ENCODE peak calls at places on chromosomes 4 and X, in nine cellular contexts. One of them, this sample, is unnamed.

GRCh38 chr4:186228514-186228894 is 1.2 kb downstream of the KLKB1 start:
- DNase-seq in spleen: no peak
- DNase-seq in AG10803: no peak
- DNase-seq in cardiac muscle cell: no peak
- DNase-seq in GM13977: no peak
- DNase-seq in fibroblast of pulmonary artery: peak; percentile 6
- DNase-seq in astrocyte of the spinal cord: no peak
- DNase-seq in lower leg skin: no peak
- DNase-seq in upper lobe of right lung: no peak
- DNase-seq in this sample: no peak

GRCh38 chr4:142493255-142493976 is 352.7 kb downstream of the INPP4B start:
- DNase-seq in spleen: no peak
- DNase-seq in AG10803: peak; percentile 12
- DNase-seq in cardiac muscle cell: no peak
- DNase-seq in GM13977: no peak
- DNase-seq in fibroblast of pulmonary artery: no peak
- DNase-seq in astrocyte of the spinal cord: peak; percentile 17
- DNase-seq in lower leg skin: no peak
- DNase-seq in upper lobe of right lung: no peak
- DNase-seq in this sample: no peak

GRCh38 chr4:53354012-53354722 is 11.7 kb downstream of the SCFD2 start:
- DNase-seq in spleen: no peak
- DNase-seq in AG10803: no peak
- DNase-seq in cardiac muscle cell: no peak
- DNase-seq in GM13977: no peak
- DNase-seq in fibroblast of pulmonary artery: no peak
- DNase-seq in astrocyte of the spinal cord: no peak
- DNase-seq in lower leg skin: no peak
- DNase-seq in upper lobe of right lung: no peak
- DNase-seq in this sample: no peak

GRCh38 chr4:185730849-185731608 is 81.0 kb downstream of the SORBS2 start:
- DNase-seq in spleen: no peak
- DNase-seq in AG10803: peak; percentile 72
- DNase-seq in cardiac muscle cell: no peak
- DNase-seq in GM13977: no peak
- DNase-seq in fibroblast of pulmonary artery: peak; percentile 72
- DNase-seq in astrocyte of the spinal cord: peak; percentile 61
- DNase-seq in lower leg skin: no peak
- DNase-seq in upper lobe of right lung: no peak
- DNase-seq in this sample: peak; percentile 67

GRCh38 chr4:85147481-85148076 is 181.1 kb upstream of the WDFY3 start:
- DNase-seq in spleen: peak; percentile 71
- DNase-seq in AG10803: peak; percentile 73
- DNase-seq in cardiac muscle cell: peak; percentile 75
- DNase-seq in GM13977: peak; percentile 54
- DNase-seq in fibroblast of pulmonary artery: peak; percentile 80
- DNase-seq in astrocyte of the spinal cord: peak; percentile 73
- DNase-seq in lower leg skin: no peak
- DNase-seq in upper lobe of right lung: no peak
- DNase-seq in this sample: peak; percentile 74

GRCh38 chrX:79138658-79139241 is 5.7 kb upstream of the GPR174 start:
- DNase-seq in spleen: no peak
- DNase-seq in AG10803: no peak
- DNase-seq in cardiac muscle cell: no peak
- DNase-seq in GM13977: peak; percentile 18
- DNase-seq in fibroblast of pulmonary artery: no peak
- DNase-seq in astrocyte of the spinal cord: no peak
- DNase-seq in lower leg skin: no peak
- DNase-seq in upper lobe of right lung: no peak
- DNase-seq in this sample: no peak

GRCh38 chrX:151984328-151984727 is 9.9 kb upstream of the GABRE start:
- DNase-seq in spleen: no peak
- DNase-seq in AG10803: peak; percentile 89
- DNase-seq in cardiac muscle cell: no peak
- DNase-seq in GM13977: no peak
- DNase-seq in fibroblast of pulmonary artery: peak; percentile 95
- DNase-seq in astrocyte of the spinal cord: peak; percentile 82
- DNase-seq in lower leg skin: peak; percentile 70
- DNase-seq in upper lobe of right lung: no peak
- DNase-seq in this sample: peak; percentile 93

GRCh38 chr4:69708211-69708610 is 52.2 kb downstream of the SULT1B1 start:
- DNase-seq in spleen: no peak
- DNase-seq in AG10803: peak; percentile 5
- DNase-seq in cardiac muscle cell: no peak
- DNase-seq in GM13977: no peak
- DNase-seq in fibroblast of pulmonary artery: peak; percentile 80
- DNase-seq in astrocyte of the spinal cord: no peak
- DNase-seq in lower leg skin: no peak
- DNase-seq in upper lobe of right lung: no peak
- DNase-seq in this sample: no peak

GRCh38 chr4:145756244-145756643 is 76.3 kb downstream of the C4orf51 start:
- DNase-seq in spleen: no peak
- DNase-seq in AG10803: no peak
- DNase-seq in cardiac muscle cell: no peak
- DNase-seq in GM13977: no peak
- DNase-seq in fibroblast of pulmonary artery: no peak
- DNase-seq in astrocyte of the spinal cord: no peak
- DNase-seq in lower leg skin: no peak
- DNase-seq in upper lobe of right lung: no peak
- DNase-seq in this sample: no peak

GRCh38 chr4:82578935-82579334 is 17.1 kb upstream of the TMEM150C start:
- DNase-seq in spleen: no peak
- DNase-seq in AG10803: no peak
- DNase-seq in cardiac muscle cell: no peak
- DNase-seq in GM13977: no peak
- DNase-seq in fibroblast of pulmonary artery: peak; percentile 4
- DNase-seq in astrocyte of the spinal cord: no peak
- DNase-seq in lower leg skin: no peak
- DNase-seq in upper lobe of right lung: no peak
- DNase-seq in this sample: no peak
- TF ChIP-seq CTCF in spleen: no peak
- TF ChIP-seq CTCF in AG10803: peak; percentile 28
- TF ChIP-seq CTCF in cardiac muscle cell: peak; percentile 24
- TF ChIP-seq CTCF in GM13977: no peak
- TF ChIP-seq CTCF in fibroblast of pulmonary artery: peak; percentile 36
- TF ChIP-seq CTCF in astrocyte of the spinal cord: peak; percentile 36
- TF ChIP-seq CTCF in lower leg skin: no peak
- TF ChIP-seq CTCF in upper lobe of right lung: no peak
- TF ChIP-seq CTCF in this sample: peak; percentile 7

GRCh38 chrX:136950206-136950605 is 69.7 kb upstream of the RBMX start:
- DNase-seq in spleen: no peak
- DNase-seq in AG10803: no peak
- DNase-seq in cardiac muscle cell: no peak
- DNase-seq in GM13977: no peak
- DNase-seq in fibroblast of pulmonary artery: no peak
- DNase-seq in astrocyte of the spinal cord: no peak
- DNase-seq in lower leg skin: no peak
- DNase-seq in upper lobe of right lung: no peak
- DNase-seq in this sample: no peak

GRCh38 chrX:136953867-136954787 is 73.6 kb upstream of the RBMX start:
- DNase-seq in spleen: no peak
- DNase-seq in AG10803: peak; percentile 67
- DNase-seq in cardiac muscle cell: peak; percentile 72
- DNase-seq in GM13977: peak; percentile 47
- DNase-seq in fibroblast of pulmonary artery: peak; percentile 80
- DNase-seq in astrocyte of the spinal cord: peak; percentile 76
- DNase-seq in lower leg skin: no peak
- DNase-seq in upper lobe of right lung: peak; percentile 63
- DNase-seq in this sample: peak; percentile 73

DNA sequence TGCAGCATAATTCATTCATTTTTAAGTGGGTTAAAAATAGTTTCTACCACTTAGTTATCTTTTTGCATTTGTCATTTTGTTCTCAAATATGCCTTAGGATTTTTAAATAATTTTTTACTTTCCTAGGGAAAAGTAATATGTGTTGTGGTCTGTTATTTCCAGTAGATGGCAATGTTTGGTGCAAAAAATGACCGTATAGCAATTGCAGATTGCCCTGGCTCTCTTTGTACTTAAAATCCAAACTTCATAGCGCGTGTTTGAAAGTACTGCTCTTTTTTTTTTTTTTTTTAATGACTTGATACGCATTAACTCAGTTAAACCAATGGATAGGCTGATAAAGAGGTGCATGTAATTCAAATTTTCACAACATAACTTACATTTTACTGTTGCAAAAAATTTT is 74.4 kb upstream of the RBMX start:
- DNase-seq in spleen: no peak
- DNase-seq in AG10803: peak; percentile 39
- DNase-seq in cardiac muscle cell: peak; percentile 16
- DNase-seq in GM13977: no peak
- DNase-seq in fibroblast of pulmonary artery: peak; percentile 61
- DNase-seq in astrocyte of the spinal cord: peak; percentile 44
- DNase-seq in lower leg skin: no peak
- DNase-seq in upper lobe of right lung: no peak
- DNase-seq in this sample: peak; percentile 27
- TF ChIP-seq CTCF in spleen: no peak
- TF ChIP-seq CTCF in AG10803: peak; percentile 60
- TF ChIP-seq CTCF in cardiac muscle cell: peak; percentile 40
- TF ChIP-seq CTCF in GM13977: peak; percentile 48
- TF ChIP-seq CTCF in fibroblast of pulmonary artery: peak; percentile 45
- TF ChIP-seq CTCF in astrocyte of the spinal cord: peak; percentile 40
- TF ChIP-seq CTCF in lower leg skin: no peak
- TF ChIP-seq CTCF in upper lobe of right lung: peak; percentile 36
- TF ChIP-seq CTCF in this sample: no peak

GRCh38 chr4:80033581-80033980 is 39.4 kb downstream of the ANTXR2 start:
- DNase-seq in spleen: no peak
- DNase-seq in AG10803: no peak
- DNase-seq in cardiac muscle cell: no peak
- DNase-seq in GM13977: no peak
- DNase-seq in fibroblast of pulmonary artery: no peak
- DNase-seq in astrocyte of the spinal cord: no peak
- DNase-seq in lower leg skin: no peak
- DNase-seq in upper lobe of right lung: no peak
- DNase-seq in this sample: no peak
- TF ChIP-seq CTCF in spleen: no peak
- TF ChIP-seq CTCF in AG10803: peak; percentile 11
- TF ChIP-seq CTCF in cardiac muscle cell: peak; percentile 4
- TF ChIP-seq CTCF in GM13977: peak; percentile 15
- TF ChIP-seq CTCF in fibroblast of pulmonary artery: no peak
- TF ChIP-seq CTCF in astrocyte of the spinal cord: no peak
- TF ChIP-seq CTCF in lower leg skin: no peak
- TF ChIP-seq CTCF in upper lobe of right lung: no peak
- TF ChIP-seq CTCF in this sample: no peak

GRCh38 chrX:6266041-6266440 is 37.4 kb upstream of the NLGN4X start:
- DNase-seq in spleen: no peak
- DNase-seq in AG10803: no peak
- DNase-seq in cardiac muscle cell: no peak
- DNase-seq in GM13977: no peak
- DNase-seq in fibroblast of pulmonary artery: no peak
- DNase-seq in astrocyte of the spinal cord: no peak
- DNase-seq in lower leg skin: no peak
- DNase-seq in upper lobe of right lung: no peak
- DNase-seq in this sample: no peak

GRCh38 chrX:6257025-6257424 is 28.4 kb upstream of the NLGN4X start:
- DNase-seq in spleen: no peak
- DNase-seq in AG10803: no peak
- DNase-seq in cardiac muscle cell: no peak
- DNase-seq in GM13977: no peak
- DNase-seq in fibroblast of pulmonary artery: no peak
- DNase-seq in astrocyte of the spinal cord: no peak
- DNase-seq in lower leg skin: no peak
- DNase-seq in upper lobe of right lung: no peak
- DNase-seq in this sample: no peak

GRCh38 chrX:6262959-6263358 is 34.3 kb upstream of the NLGN4X start:
- DNase-seq in spleen: no peak
- DNase-seq in AG10803: no peak
- DNase-seq in cardiac muscle cell: no peak
- DNase-seq in GM13977: no peak
- DNase-seq in fibroblast of pulmonary artery: no peak
- DNase-seq in astrocyte of the spinal cord: no peak
- DNase-seq in lower leg skin: no peak
- DNase-seq in upper lobe of right lung: no peak
- DNase-seq in this sample: no peak
- TF ChIP-seq CTCF in spleen: no peak
- TF ChIP-seq CTCF in AG10803: no peak
- TF ChIP-seq CTCF in cardiac muscle cell: no peak
- TF ChIP-seq CTCF in GM13977: no peak
- TF ChIP-seq CTCF in fibroblast of pulmonary artery: no peak
- TF ChIP-seq CTCF in astrocyte of the spinal cord: no peak
- TF ChIP-seq CTCF in lower leg skin: no peak
- TF ChIP-seq CTCF in upper lobe of right lung: no peak
- TF ChIP-seq CTCF in this sample: no peak

This sample was measured in MCF 10A.